ENCODE peak calls at places on chromosomes 16 and 17, in seven cellular contexts. X is EH; D is activated T-cell treated with anti-CD3 and anti-CD28 coated beads for 1 hour; P is fibroblast of lung; K is GM12892; B is effector memory CD4-positive, alpha-beta T cell; V is naive thymus-derived CD8-positive, alpha-beta T cell. H is an unnamed sample.

GRCh38 chr17:29241015-29241963 is 5.4 kb upstream of the CRYBA1 start:
- DNase-seq in X (peak), D (no peak), P (peak), K (no peak), B (no peak), V (no peak), H (no peak)

GRCh38 chr17:57033296-57033695 is 51.8 kb upstream of the AKAP1 start:
- DNase-seq in X (peak), D (no peak), P (no peak), K (no peak), B (no peak), V (no peak), H (no peak)

GRCh38 chr16:27452569-27453475 is 50.8 kb downstream of the IL21R start:
- DNase-seq in X (peak), D (no peak), P (no peak), K (no peak), B (no peak), V (no peak), H (no peak)

GRCh38 chr17:67546578-67547527 is 169.8 kb downstream of the PITPNC1 start:
- DNase-seq in X (peak), D (no peak), P (peak), K (peak), B (no peak), V (no peak), H (no peak)

GRCh38 chr17:73030501-73030911 is 62.0 kb downstream of the SLC39A11 start:
- DNase-seq in X (peak), D (no peak), P (peak), K (no peak), B (no peak), V (no peak), H (no peak)

GRCh38 chr17:66123163-66123562 is 68.8 kb downstream of the CEP112 start:
- DNase-seq in X (peak), D (no peak), P (peak), K (no peak), B (no peak), V (no peak), H (no peak)

GRCh38 chr16:4200000-4200780 is 41.7 kb downstream of the SRL start:
- DNase-seq in X (peak), D (peak), P (peak), K (no peak), B (no peak), V (no peak), H (no peak)

GRCh38 chr16:71489122-71489521 is at the start of gene ZNF19:
- DNase-seq in X (no peak), D (no peak), P (no peak), K (no peak), B (no peak), V (no peak), H (no peak)

GRCh38 chr17:73285916-73286862 is 24.5 kb upstream of the CPSF4L start:
- DNase-seq in X (no peak), D (no peak), P (no peak), K (no peak), B (no peak), V (no peak), H (no peak)

GRCh38 chr17:50358177-50358576 is 12.3 kb downstream of the XYLT2 start:
- DNase-seq in X (no peak), D (no peak), P (no peak), K (no peak), B (no peak), V (no peak), H (no peak)

GRCh38 chr17:50904522-50905459 is 38.6 kb upstream of the TOB1 start:
- DNase-seq in X (peak), D (no peak), P (peak), K (no peak), B (no peak), V (no peak), H (no peak)

GRCh38 chr16:47949276-47949675 is 206.5 kb downstream of the ABCC12 start:
- DNase-seq in X (no peak), D (no peak), P (no peak), K (no peak), B (no peak), V (no peak), H (no peak)

GRCh38 chr16:8878523-8878911 is 3.6 kb upstream of the LITAFD start:
- DNase-seq in X (peak), D (no peak), P (peak), K (no peak), B (no peak), V (no peak), H (no peak)

GRCh38 chr16:4053663-4054479 is 62.4 kb downstream of the ADCY9 start:
- DNase-seq in X (peak), D (no peak), P (peak), K (no peak), B (no peak), V (no peak), H (no peak)

GRCh38 chr16:50528820-50529219 is 19.4 kb upstream of the NKD1 start:
- DNase-seq in X (no peak), D (no peak), P (no peak), K (no peak), B (no peak), V (no peak), H (no peak)

GRCh38 chr17:33197342-33197741 is 95.8 kb downstream of the ASIC2 start:
- DNase-seq in X (no peak), D (no peak), P (no peak), K (no peak), B (no peak), V (no peak), H (no peak)

GRCh38 chr16:81688182-81688581 is 90.9 kb upstream of the PLCG2 start:
- DNase-seq in X (no peak), D (no peak), P (peak), K (no peak), B (no peak), V (no peak), H (no peak)

GRCh38 chr17:17957584-17957916 is 14.7 kb downstream of the TOM1L2 start:
- DNase-seq in X (no peak), D (no peak), P (no peak), K (no peak), B (no peak), V (no peak), H (no peak)

GRCh38 chr17:39867084-39867890 is 715 bp upstream of the ZPBP2 start:
- DNase-seq in X (no peak), D (peak), P (no peak), K (peak), B (peak), V (no peak), H (peak)

GRCh38 chr16:75197522-75198134 is 9.3 kb downstream of the CTRB2 start:
- DNase-seq in X (no peak), D (no peak), P (no peak), K (no peak), B (no peak), V (no peak), H (no peak)

H was measured in T-helper 17 cell.